ENCODE peak calls at places on chromosomes 5 and 9, in eight cellular contexts. N, S, P, K, U, A, I and R are unnamed samples.

GRCh38 chr5:64612349-64612961 is 77.8 kb upstream of the SHISAL2B start:
- DNase-seq in N (peak; percentile 77), S (no peak), P (no peak), K (peak; percentile 15), U (peak; percentile 28), A (peak; percentile 85), I (no peak), R (peak; percentile 34)

GRCh38 chr5:137078171-137078665 is 420.9 kb downstream of the SPOCK1 start:
- DNase-seq in N (peak; percentile 18), S (no peak), P (no peak), K (no peak), U (no peak), A (no peak), I (no peak), R (no peak)

GRCh38 chr5:142748568-142749249 is 21.5 kb upstream of the ARHGAP26 start:
- DNase-seq in N (no peak), S (no peak), P (peak; percentile 29), K (no peak), U (peak; percentile 35), A (peak; percentile 16), I (no peak), R (no peak)

GRCh38 chr9:134600431-134600830 is 41.2 kb upstream of the COL5A1 start:
- DNase-seq in N (no peak), S (no peak), P (no peak), K (no peak), U (no peak), A (no peak), I (no peak), R (no peak)

GRCh38 chr9:83403864-83404263 is 134.3 kb downstream of the FRMD3 start:
- DNase-seq in N (peak; percentile 53), S (no peak), P (no peak), K (peak; percentile 9), U (no peak), A (peak; percentile 51), I (no peak), R (peak; percentile 15)

GRCh38 chr5:26700759-26701384 is 337.5 kb downstream of the CDH9 start:
- DNase-seq in N (no peak), S (no peak), P (no peak), K (no peak), U (no peak), A (peak; percentile 33), I (no peak), R (peak; percentile 22)

GRCh38 chr9:107896544-107896943 is 407.0 kb upstream of the KLF4 start:
- DNase-seq in N (no peak), S (no peak), P (no peak), K (no peak), U (no peak), A (no peak), I (no peak), R (no peak)

GRCh38 chr5:84885479-84886258 is 501.0 kb upstream of the EDIL3 start:
- DNase-seq in N (peak; percentile 2), S (no peak), P (peak; percentile 54), K (no peak), U (peak; percentile 70), A (peak; percentile 81), I (no peak), R (no peak)

GRCh38 chr5:14873093-14873492 is 1.5 kb upstream of the ANKH start:
- DNase-seq in N (no peak), S (no peak), P (peak; percentile 21), K (no peak), U (no peak), A (no peak), I (no peak), R (no peak)

GRCh38 chr9:2576631-2577030 is 45.0 kb upstream of the VLDLR start:
- DNase-seq in N (no peak), S (no peak), P (no peak), K (no peak), U (no peak), A (peak; percentile 10), I (no peak), R (no peak)

GRCh38 chr9:127035423-127035822 is 87.0 kb downstream of the ANGPTL2 start:
- DNase-seq in N (peak; percentile 80), S (peak; percentile 89), P (peak; percentile 71), K (no peak), U (peak; percentile 83), A (peak; percentile 73), I (no peak), R (no peak)

GRCh38 chr5:83029912-83030311 is 47.3 kb downstream of the TMEM167A start:
- DNase-seq in N (peak; percentile 72), S (no peak), P (no peak), K (no peak), U (no peak), A (peak; percentile 66), I (no peak), R (no peak)

GRCh38 chr5:176810687-176811501 is 535 bp downstream of the UNC5A start:
- DNase-seq in N (peak; percentile 42), S (no peak), P (no peak), K (peak; percentile 70), U (no peak), A (peak; percentile 18), I (no peak), R (no peak)
- H3K4me3 ChIP-seq in N (no peak overlapping the region), S (peak overlapping the region; percentile 38), P (peak overlapping the region; percentile 58), K (peak overlapping the region; percentile 52), U (peak overlapping the region; percentile 24), A (peak overlapping the region; percentile 29), I (peak overlapping the region; percentile 13), R (peak overlapping the region; percentile 20)

GRCh38 chr9:93682155-93682968 is 106.0 kb downstream of the PHF2 start:
- DNase-seq in N (peak; percentile 75), S (peak; percentile 75), P (peak; percentile 60), K (peak; percentile 38), U (peak; percentile 52), A (peak; percentile 59), I (peak; percentile 10), R (no peak)

GRCh38 chr9:93683331-93684134 is 107.1 kb downstream of the PHF2 start:
- DNase-seq in N (no peak), S (no peak), P (no peak), K (no peak), U (peak; percentile 18), A (no peak), I (no peak), R (no peak)

GRCh38 chr9:93679536-93680444 is 103.4 kb downstream of the PHF2 start:
- DNase-seq in N (no peak), S (peak; percentile 60), P (peak; percentile 10), K (no peak), U (peak; percentile 18), A (no peak), I (no peak), R (no peak)

GRCh38 chr9:93680445-93681315 is 104.3 kb downstream of the PHF2 start:
- DNase-seq in N (no peak), S (peak; percentile 54), P (peak; percentile 13), K (no peak), U (peak; percentile 22), A (no peak), I (no peak), R (no peak)

GRCh38 chr9:93681316-93682154 is 105.2 kb downstream of the PHF2 start:
- DNase-seq in N (no peak), S (peak; percentile 46), P (peak; percentile 7), K (no peak), U (peak; percentile 18), A (no peak), I (no peak), R (no peak)
- TF ChIP-seq CTCF in N (no peak), S (no peak), P (no peak), K (no peak), U (no peak), A (no peak), I (no peak), R (no peak)

DNA sequence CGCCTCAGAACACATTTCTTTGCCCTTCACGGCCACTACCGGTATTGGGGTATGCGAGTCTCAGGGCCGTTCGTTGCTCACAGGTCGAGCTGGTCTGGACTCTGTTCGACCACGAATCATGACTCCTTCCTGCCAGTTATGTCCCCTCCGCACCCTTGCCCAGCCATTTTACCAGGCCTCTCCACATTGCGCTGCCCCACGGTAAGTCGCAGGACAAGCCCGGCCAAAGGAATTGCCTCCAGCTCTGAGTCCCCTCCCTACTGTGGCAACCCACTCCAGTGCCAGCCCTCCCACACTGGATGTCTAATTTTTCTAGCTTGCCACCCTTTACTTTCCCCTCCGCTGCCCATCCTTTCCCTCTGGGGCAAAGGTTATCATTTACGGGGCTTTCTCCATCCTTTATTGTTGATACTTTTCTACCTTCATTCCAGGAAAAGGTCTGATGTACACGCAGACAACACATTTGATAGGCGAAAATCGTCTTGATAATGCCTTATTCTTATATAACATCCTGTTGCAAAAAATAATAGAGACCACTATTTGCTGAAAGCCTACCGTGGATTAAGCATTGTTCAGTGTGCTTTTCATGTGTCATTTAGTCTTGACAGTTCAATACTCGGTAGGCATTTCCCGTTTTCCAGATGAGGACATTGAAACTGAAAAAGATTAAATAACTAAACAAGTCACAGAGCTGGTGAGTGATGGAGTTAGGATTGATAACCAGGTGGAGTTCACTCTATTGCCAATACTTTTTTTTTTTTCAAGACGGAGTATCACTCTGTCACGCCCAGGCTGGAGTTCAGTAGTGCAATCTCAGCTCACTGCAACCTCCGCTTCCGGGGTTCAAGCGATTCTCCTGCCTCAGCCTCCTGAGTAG is 958 bp upstream of the HSPA5 start:
- DNase-seq in N (peak; percentile 54), S (peak; percentile 74), P (peak; percentile 29), K (peak; percentile 50), U (peak; percentile 42), A (no peak), I (no peak), R (no peak)
- H3K4me3 ChIP-seq in N (peak overlapping the region; percentile 90), S (peak overlapping the region; percentile 97), P (peak overlapping the region; percentile 94), K (peak overlapping the region; percentile 85), U (peak overlapping the region; percentile 94), A (peak overlapping the region; percentile 62), I (peak overlapping the region; percentile 57), R (peak overlapping the region; percentile 96)

GRCh38 chr9:124550080-124550479 is 42.9 kb upstream of the NR5A1 start:
- DNase-seq in N (no peak), S (no peak), P (no peak), K (no peak), U (no peak), A (no peak), I (no peak), R (no peak)

GRCh38 chr9:124555043-124555442 is 47.8 kb upstream of the NR5A1 start:
- DNase-seq in N (no peak), S (no peak), P (no peak), K (no peak), U (no peak), A (no peak), I (no peak), R (no peak)

GRCh38 chr9:124553738-124554137 is 46.5 kb upstream of the NR5A1 start:
- DNase-seq in N (peak; percentile 51), S (no peak), P (no peak), K (no peak), U (no peak), A (peak; percentile 80), I (no peak), R (no peak)

DNA sequence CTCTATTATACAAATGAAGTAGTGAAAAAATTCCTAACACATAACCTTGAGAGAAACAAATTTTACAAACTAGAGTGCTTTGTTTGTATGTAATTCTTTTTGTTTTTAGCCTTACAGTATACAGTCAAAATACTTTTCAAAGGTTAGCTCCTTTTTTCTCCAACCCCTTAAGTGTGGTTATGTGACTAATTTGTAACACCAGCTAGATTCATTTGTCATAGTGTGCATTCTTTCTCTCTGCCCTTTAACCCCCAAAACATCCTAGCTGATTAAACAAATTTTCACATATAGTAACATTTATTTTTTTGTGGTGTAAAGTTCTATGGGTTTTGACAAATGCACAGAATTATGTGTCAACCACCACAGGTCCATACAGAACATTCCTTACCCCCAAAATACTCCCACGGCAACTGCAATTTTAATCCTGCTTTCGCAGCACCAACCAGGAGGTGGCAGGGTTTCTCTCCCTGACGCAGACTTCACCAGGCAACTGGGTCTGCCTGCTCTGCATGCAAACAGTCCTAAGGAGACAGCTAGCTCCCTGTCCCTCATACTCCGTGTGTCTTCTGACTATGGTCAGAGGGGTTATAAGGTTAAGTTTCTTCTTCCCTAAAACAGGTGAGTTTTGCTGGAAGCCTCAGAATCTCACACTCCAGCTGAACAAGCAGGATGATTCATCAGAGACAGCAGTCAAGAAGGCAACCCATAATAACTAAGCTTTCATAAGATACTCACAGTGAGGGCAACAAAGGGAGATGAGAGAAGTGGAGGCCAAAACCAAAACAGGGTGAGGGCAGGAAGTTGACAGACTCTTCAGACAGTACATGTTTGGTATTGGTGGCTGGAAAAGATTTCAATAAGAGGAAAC is 44.5 kb upstream of the NR5A1 start:
- DNase-seq in N (peak; percentile 77), S (no peak), P (peak; percentile 16), K (peak; percentile 41), U (peak; percentile 32), A (peak; percentile 84), I (no peak), R (no peak)
- TF ChIP-seq CTCF in N (peak; percentile 87), S (peak; percentile 26), P (peak; percentile 65), K (peak; percentile 58), U (no peak), A (peak; percentile 96), I (peak; percentile 41), R (peak; percentile 86)